ENCODE peak calls at places on chromosomes 16 and 17, in ten cellular contexts. One of them, this sample, is unnamed.

GRCh38 chr17:75661531-75661930 is 5.4 kb downstream of the RECQL5 start:
- DNase-seq in tibial artery: no peak
- DNase-seq in sigmoid colon: no peak
- DNase-seq in upper lobe of left lung: no peak
- DNase-seq in heart right ventricle: no peak
- DNase-seq in lower lobe of right lung: no peak
- DNase-seq in right atrium auricular region: no peak
- DNase-seq in CD8-positive, alpha-beta T cell: no peak
- DNase-seq in aorta: no peak
- DNase-seq in OCI-LY7: no peak
- DNase-seq in this sample: no peak

GRCh38 chr17:81340606-81341346 is 45.7 kb upstream of the SLC38A10 start:
- DNase-seq in right atrium auricular region: no peak
- DNase-seq in heart right ventricle: peak
- DNase-seq in tibial artery: peak
- DNase-seq in CD8-positive, alpha-beta T cell: no peak
- DNase-seq in OCI-LY7: no peak
- DNase-seq in aorta: no peak
- DNase-seq in lower lobe of right lung: no peak
- DNase-seq in sigmoid colon: peak
- DNase-seq in upper lobe of left lung: peak
- DNase-seq in this sample: no peak

GRCh38 chr17:51298508-51299371 is 38.4 kb downstream of the UTP18 start:
- DNase-seq in heart right ventricle: no peak
- DNase-seq in CD8-positive, alpha-beta T cell: no peak
- DNase-seq in upper lobe of left lung: no peak
- DNase-seq in OCI-LY7: peak
- DNase-seq in sigmoid colon: no peak
- DNase-seq in aorta: no peak
- DNase-seq in lower lobe of right lung: no peak
- DNase-seq in tibial artery: no peak
- DNase-seq in right atrium auricular region: no peak
- DNase-seq in this sample: no peak

GRCh38 chr17:42674755-42675347 is 1.9 kb downstream of the PLEKHH3 start:
- DNase-seq in upper lobe of left lung: no peak
- DNase-seq in heart right ventricle: peak
- DNase-seq in lower lobe of right lung: no peak
- DNase-seq in tibial artery: no peak
- DNase-seq in right atrium auricular region: no peak
- DNase-seq in CD8-positive, alpha-beta T cell: no peak
- DNase-seq in sigmoid colon: no peak
- DNase-seq in aorta: no peak
- DNase-seq in OCI-LY7: peak
- DNase-seq in this sample: no peak

GRCh38 chr17:48048321-48049140 is at the start of gene NFE2L1:
- DNase-seq in OCI-LY7: peak
- DNase-seq in lower lobe of right lung: peak
- DNase-seq in tibial artery: peak
- DNase-seq in aorta: peak
- DNase-seq in heart right ventricle: peak
- DNase-seq in CD8-positive, alpha-beta T cell: no peak
- DNase-seq in upper lobe of left lung: peak
- DNase-seq in right atrium auricular region: peak
- DNase-seq in sigmoid colon: peak
- DNase-seq in this sample: peak

GRCh38 chr16:84484579-84485254 is 19.7 kb downstream of the MEAK7 start:
- DNase-seq in OCI-LY7: peak
- DNase-seq in tibial artery: peak
- DNase-seq in sigmoid colon: no peak
- DNase-seq in lower lobe of right lung: no peak
- DNase-seq in CD8-positive, alpha-beta T cell: peak
- DNase-seq in upper lobe of left lung: no peak
- DNase-seq in right atrium auricular region: peak
- DNase-seq in aorta: no peak
- DNase-seq in heart right ventricle: peak
- DNase-seq in this sample: no peak

GRCh38 chr16:54538241-54538640 is 251.7 kb upstream of the IRX3 start:
- DNase-seq in OCI-LY7: no peak
- DNase-seq in sigmoid colon: no peak
- DNase-seq in CD8-positive, alpha-beta T cell: no peak
- DNase-seq in upper lobe of left lung: no peak
- DNase-seq in lower lobe of right lung: no peak
- DNase-seq in aorta: no peak
- DNase-seq in right atrium auricular region: no peak
- DNase-seq in tibial artery: no peak
- DNase-seq in heart right ventricle: no peak
- DNase-seq in this sample: no peak

GRCh38 chr17:59842901-59843652 is 49.7 kb downstream of the TUBD1 start:
- DNase-seq in aorta: peak
- DNase-seq in tibial artery: no peak
- DNase-seq in sigmoid colon: peak
- DNase-seq in OCI-LY7: no peak
- DNase-seq in right atrium auricular region: no peak
- DNase-seq in CD8-positive, alpha-beta T cell: no peak
- DNase-seq in heart right ventricle: no peak
- DNase-seq in upper lobe of left lung: no peak
- DNase-seq in lower lobe of right lung: peak
- DNase-seq in this sample: no peak

GRCh38 chr16:11056989-11057645 is 112.8 kb downstream of the CLEC16A start:
- DNase-seq in sigmoid colon: peak
- DNase-seq in lower lobe of right lung: no peak
- DNase-seq in aorta: no peak
- DNase-seq in heart right ventricle: no peak
- DNase-seq in OCI-LY7: no peak
- DNase-seq in tibial artery: no peak
- DNase-seq in CD8-positive, alpha-beta T cell: no peak
- DNase-seq in right atrium auricular region: no peak
- DNase-seq in upper lobe of left lung: no peak
- DNase-seq in this sample: no peak

GRCh38 chr16:88634141-88634993 is 4.0 kb upstream of the IL17C start:
- DNase-seq in sigmoid colon: no peak
- DNase-seq in lower lobe of right lung: peak
- DNase-seq in right atrium auricular region: no peak
- DNase-seq in tibial artery: no peak
- DNase-seq in heart right ventricle: peak
- DNase-seq in CD8-positive, alpha-beta T cell: peak
- DNase-seq in upper lobe of left lung: peak
- DNase-seq in aorta: peak
- DNase-seq in OCI-LY7: peak
- DNase-seq in this sample: peak
- H3K27ac ChIP-seq in sigmoid colon: no peak
- H3K27ac ChIP-seq in lower lobe of right lung: peak
- H3K27ac ChIP-seq in right atrium auricular region: peak
- H3K27ac ChIP-seq in tibial artery: no peak
- H3K27ac ChIP-seq in heart right ventricle: peak
- H3K27ac ChIP-seq in CD8-positive, alpha-beta T cell: peak
- H3K27ac ChIP-seq in upper lobe of left lung: peak
- H3K27ac ChIP-seq in aorta: no peak
- H3K27ac ChIP-seq in OCI-LY7: no peak
- H3K27ac ChIP-seq in this sample: peak

DNA sequence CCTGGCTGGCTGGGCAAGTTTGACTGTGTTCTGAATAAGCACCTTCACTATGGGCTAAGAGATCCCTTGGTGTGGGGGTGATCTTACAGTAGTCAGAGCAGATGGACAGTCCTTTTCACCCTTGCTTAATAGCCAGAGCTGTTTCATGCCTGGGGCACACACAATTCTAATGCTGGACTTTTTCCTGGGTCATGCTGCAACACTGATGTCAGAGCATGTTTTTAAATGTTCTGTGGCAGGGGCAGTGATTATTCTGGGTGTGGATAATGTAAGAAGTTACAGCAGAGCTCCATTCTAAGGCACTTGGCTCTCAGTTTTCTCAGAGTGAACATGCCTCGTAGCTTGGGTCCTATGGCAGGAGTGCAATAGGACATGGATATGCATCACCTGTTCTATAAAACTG is 4.0 kb upstream of the CD68 start:
- DNase-seq in CD8-positive, alpha-beta T cell: no peak
- DNase-seq in right atrium auricular region: no peak
- DNase-seq in tibial artery: no peak
- DNase-seq in lower lobe of right lung: no peak
- DNase-seq in heart right ventricle: no peak
- DNase-seq in sigmoid colon: no peak
- DNase-seq in upper lobe of left lung: no peak
- DNase-seq in aorta: no peak
- DNase-seq in OCI-LY7: no peak
- DNase-seq in this sample: no peak
- H3K27ac ChIP-seq in CD8-positive, alpha-beta T cell: no peak
- H3K27ac ChIP-seq in right atrium auricular region: no peak
- H3K27ac ChIP-seq in tibial artery: peak
- H3K27ac ChIP-seq in lower lobe of right lung: peak
- H3K27ac ChIP-seq in heart right ventricle: no peak
- H3K27ac ChIP-seq in sigmoid colon: peak
- H3K27ac ChIP-seq in upper lobe of left lung: peak
- H3K27ac ChIP-seq in aorta: no peak
- H3K27ac ChIP-seq in OCI-LY7: peak
- H3K27ac ChIP-seq in this sample: peak

GRCh38 chr17:16652847-16653366 is 743 bp downstream of the ZNF624 start:
- DNase-seq in tibial artery: no peak
- DNase-seq in sigmoid colon: no peak
- DNase-seq in heart right ventricle: no peak
- DNase-seq in lower lobe of right lung: no peak
- DNase-seq in CD8-positive, alpha-beta T cell: no peak
- DNase-seq in OCI-LY7: peak
- DNase-seq in upper lobe of left lung: no peak
- DNase-seq in aorta: no peak
- DNase-seq in right atrium auricular region: no peak
- DNase-seq in this sample: no peak
- H3K27ac ChIP-seq in tibial artery: peak
- H3K27ac ChIP-seq in sigmoid colon: peak
- H3K27ac ChIP-seq in heart right ventricle: peak
- H3K27ac ChIP-seq in lower lobe of right lung: peak
- H3K27ac ChIP-seq in CD8-positive, alpha-beta T cell: peak
- H3K27ac ChIP-seq in OCI-LY7: no peak
- H3K27ac ChIP-seq in upper lobe of left lung: peak
- H3K27ac ChIP-seq in aorta: peak
- H3K27ac ChIP-seq in right atrium auricular region: peak
- H3K27ac ChIP-seq in this sample: peak

GRCh38 chr16:67987460-67988160 is 7.3 kb upstream of the DPEP3 start:
- DNase-seq in CD8-positive, alpha-beta T cell: no peak
- DNase-seq in aorta: no peak
- DNase-seq in upper lobe of left lung: no peak
- DNase-seq in right atrium auricular region: no peak
- DNase-seq in tibial artery: no peak
- DNase-seq in sigmoid colon: no peak
- DNase-seq in lower lobe of right lung: no peak
- DNase-seq in heart right ventricle: peak
- DNase-seq in OCI-LY7: no peak
- DNase-seq in this sample: no peak
- H3K27ac ChIP-seq in CD8-positive, alpha-beta T cell: no peak
- H3K27ac ChIP-seq in aorta: no peak
- H3K27ac ChIP-seq in upper lobe of left lung: peak
- H3K27ac ChIP-seq in right atrium auricular region: peak
- H3K27ac ChIP-seq in tibial artery: no peak
- H3K27ac ChIP-seq in sigmoid colon: no peak
- H3K27ac ChIP-seq in lower lobe of right lung: peak
- H3K27ac ChIP-seq in heart right ventricle: peak
- H3K27ac ChIP-seq in OCI-LY7: no peak
- H3K27ac ChIP-seq in this sample: peak

GRCh38 chr17:49789278-49789578 is 747 bp downstream of the KAT7 start:
- DNase-seq in OCI-LY7: no peak
- DNase-seq in lower lobe of right lung: no peak
- DNase-seq in tibial artery: no peak
- DNase-seq in right atrium auricular region: no peak
- DNase-seq in aorta: no peak
- DNase-seq in upper lobe of left lung: no peak
- DNase-seq in sigmoid colon: no peak
- DNase-seq in heart right ventricle: no peak
- DNase-seq in CD8-positive, alpha-beta T cell: no peak
- DNase-seq in this sample: no peak

GRCh38 chr17:49795372-49795771 is 6.9 kb downstream of the KAT7 start:
- DNase-seq in tibial artery: no peak
- DNase-seq in heart right ventricle: no peak
- DNase-seq in upper lobe of left lung: no peak
- DNase-seq in lower lobe of right lung: no peak
- DNase-seq in CD8-positive, alpha-beta T cell: no peak
- DNase-seq in OCI-LY7: no peak
- DNase-seq in sigmoid colon: no peak
- DNase-seq in right atrium auricular region: no peak
- DNase-seq in aorta: no peak
- DNase-seq in this sample: no peak

GRCh38 chr17:49798182-49798581 is 9.7 kb downstream of the KAT7 start:
- DNase-seq in OCI-LY7: no peak
- DNase-seq in sigmoid colon: no peak
- DNase-seq in CD8-positive, alpha-beta T cell: no peak
- DNase-seq in heart right ventricle: no peak
- DNase-seq in tibial artery: no peak
- DNase-seq in aorta: no peak
- DNase-seq in lower lobe of right lung: no peak
- DNase-seq in right atrium auricular region: no peak
- DNase-seq in upper lobe of left lung: no peak
- DNase-seq in this sample: no peak

GRCh38 chr17:49788443-49789277 is at the start of gene KAT7:
- DNase-seq in aorta: peak
- DNase-seq in tibial artery: peak
- DNase-seq in heart right ventricle: peak
- DNase-seq in OCI-LY7: peak
- DNase-seq in CD8-positive, alpha-beta T cell: peak
- DNase-seq in sigmoid colon: peak
- DNase-seq in right atrium auricular region: peak
- DNase-seq in lower lobe of right lung: peak
- DNase-seq in upper lobe of left lung: peak
- DNase-seq in this sample: peak

DNA sequence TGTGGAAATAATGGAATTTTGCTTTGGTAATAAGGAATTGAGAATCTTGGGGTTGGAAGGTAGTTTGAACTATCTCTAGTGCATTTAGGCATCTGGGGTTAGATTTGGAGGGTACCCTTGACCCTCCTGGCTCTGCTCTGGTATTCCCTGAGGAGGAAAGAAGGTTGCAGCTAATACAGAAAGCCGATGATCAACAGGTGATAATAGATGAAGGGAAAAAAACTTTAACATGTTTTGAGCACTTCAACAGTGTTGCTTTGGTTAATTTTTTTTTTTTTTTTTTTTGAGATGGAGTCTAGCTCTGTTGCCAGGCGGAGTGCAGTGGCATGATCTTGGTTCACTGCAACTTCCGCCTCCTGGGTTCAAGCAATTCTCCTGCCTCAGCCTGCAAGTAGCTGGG is 4.8 kb downstream of the KAT7 start:
- DNase-seq in CD8-positive, alpha-beta T cell: no peak
- DNase-seq in heart right ventricle: no peak
- DNase-seq in right atrium auricular region: no peak
- DNase-seq in sigmoid colon: no peak
- DNase-seq in aorta: no peak
- DNase-seq in upper lobe of left lung: no peak
- DNase-seq in OCI-LY7: no peak
- DNase-seq in lower lobe of right lung: no peak
- DNase-seq in tibial artery: no peak
- DNase-seq in this sample: no peak
- H3K27ac ChIP-seq in CD8-positive, alpha-beta T cell: no peak
- H3K27ac ChIP-seq in heart right ventricle: no peak
- H3K27ac ChIP-seq in right atrium auricular region: no peak
- H3K27ac ChIP-seq in sigmoid colon: no peak
- H3K27ac ChIP-seq in aorta: no peak
- H3K27ac ChIP-seq in upper lobe of left lung: no peak
- H3K27ac ChIP-seq in OCI-LY7: no peak
- H3K27ac ChIP-seq in lower lobe of right lung: no peak
- H3K27ac ChIP-seq in tibial artery: no peak
- H3K27ac ChIP-seq in this sample: no peak

GRCh38 chr16:3518292-3518982 is 17.6 kb downstream of the CLUAP1 start:
- DNase-seq in heart right ventricle: no peak
- DNase-seq in tibial artery: no peak
- DNase-seq in upper lobe of left lung: no peak
- DNase-seq in CD8-positive, alpha-beta T cell: no peak
- DNase-seq in lower lobe of right lung: no peak
- DNase-seq in aorta: no peak
- DNase-seq in OCI-LY7: no peak
- DNase-seq in right atrium auricular region: no peak
- DNase-seq in sigmoid colon: no peak
- DNase-seq in this sample: no peak
- H3K27ac ChIP-seq in heart right ventricle: no peak
- H3K27ac ChIP-seq in tibial artery: no peak
- H3K27ac ChIP-seq in upper lobe of left lung: no peak
- H3K27ac ChIP-seq in CD8-positive, alpha-beta T cell: no peak
- H3K27ac ChIP-seq in lower lobe of right lung: no peak
- H3K27ac ChIP-seq in aorta: no peak
- H3K27ac ChIP-seq in OCI-LY7: no peak
- H3K27ac ChIP-seq in right atrium auricular region: no peak
- H3K27ac ChIP-seq in sigmoid colon: no peak
- H3K27ac ChIP-seq in this sample: no peak

This sample was measured in naive thymus-derived CD4-positive, alpha-beta T cell.